ENCODE peak calls at places on chromosome 22, in ten cellular contexts. Q is endodermal cell, H is keratinocyte, U is OCI-LY7, F is transverse colon, T is cardiac muscle cell, B is mammary epithelial cell, M is lower lobe of right lung, L is body of pancreas, G is fibroblast of the aortic adventitia. I is an unnamed sample.

GRCh38 chr22:49268924-49269323 is 558.7 kb downstream of the BRD1 start:
- DNase-seq in U (no peak), Q (peak; percentile 51), L (no peak), B (no peak), F (no peak), H (no peak), M (no peak), G (no peak), T (no peak), I (no peak)

GRCh38 chr22:23068832-23069385 is 1.4 kb upstream of the GNAZ start:
- DNase-seq in F (peak; percentile 3), B (no peak), T (no peak), H (no peak), Q (peak; percentile 54), U (no peak), G (no peak), M (peak; percentile 13), L (no peak), I (peak; percentile 1)

GRCh38 chr22:41899992-41900651 is 14.8 kb downstream of the SHISA8 start:
- DNase-seq in U (no peak), B (no peak), L (no peak), H (no peak), T (no peak), Q (no peak), M (peak; percentile 28), F (no peak), G (no peak), I (no peak)

GRCh38 chr22:37237371-37238268 is 6.4 kb downstream of the RAC2 start:
- DNase-seq in H (no peak), Q (peak; percentile 70), F (peak; percentile 4), B (no peak), L (no peak), M (peak; percentile 31), G (peak; percentile 43), T (peak; percentile 60), U (no peak), I (no peak)

GRCh38 chr22:19019029-19019678 is 83.1 kb upstream of the PRODH start:
- DNase-seq in G (no peak), Q (no peak), U (no peak), T (no peak), F (no peak), M (no peak), L (no peak), H (no peak), B (no peak), I (no peak)

GRCh38 chr22:26615149-26615548 is 2.7 kb downstream of the CRYBB1 start:
- DNase-seq in G (no peak), B (no peak), Q (no peak), H (no peak), M (no peak), T (no peak), L (no peak), F (peak; percentile 54), U (peak; percentile 92), I (no peak)

GRCh38 chr22:35191412-35191811 is 65.9 kb upstream of the HMGXB4 start:
- DNase-seq in L (no peak), G (no peak), H (no peak), U (no peak), F (no peak), M (no peak), Q (no peak), T (peak; percentile 32), B (peak; percentile 70), I (no peak)

GRCh38 chr22:35380537-35381423 is at the start of gene HMOX1:
- DNase-seq in H (no peak), B (peak; percentile 84), U (peak; percentile 51), F (peak; percentile 94), G (peak; percentile 94), Q (peak; percentile 92), L (peak; percentile 91), T (peak; percentile 95), M (peak; percentile 97), I (peak; percentile 95)

GRCh38 chr22:22201185-22201924 is 43.2 kb upstream of the VPREB1 start:
- DNase-seq in M (peak; percentile 69), F (peak; percentile 64), L (peak; percentile 57), T (no peak), G (no peak), Q (peak; percentile 76), U (peak; percentile 94), B (no peak), H (no peak), I (no peak)

DNA sequence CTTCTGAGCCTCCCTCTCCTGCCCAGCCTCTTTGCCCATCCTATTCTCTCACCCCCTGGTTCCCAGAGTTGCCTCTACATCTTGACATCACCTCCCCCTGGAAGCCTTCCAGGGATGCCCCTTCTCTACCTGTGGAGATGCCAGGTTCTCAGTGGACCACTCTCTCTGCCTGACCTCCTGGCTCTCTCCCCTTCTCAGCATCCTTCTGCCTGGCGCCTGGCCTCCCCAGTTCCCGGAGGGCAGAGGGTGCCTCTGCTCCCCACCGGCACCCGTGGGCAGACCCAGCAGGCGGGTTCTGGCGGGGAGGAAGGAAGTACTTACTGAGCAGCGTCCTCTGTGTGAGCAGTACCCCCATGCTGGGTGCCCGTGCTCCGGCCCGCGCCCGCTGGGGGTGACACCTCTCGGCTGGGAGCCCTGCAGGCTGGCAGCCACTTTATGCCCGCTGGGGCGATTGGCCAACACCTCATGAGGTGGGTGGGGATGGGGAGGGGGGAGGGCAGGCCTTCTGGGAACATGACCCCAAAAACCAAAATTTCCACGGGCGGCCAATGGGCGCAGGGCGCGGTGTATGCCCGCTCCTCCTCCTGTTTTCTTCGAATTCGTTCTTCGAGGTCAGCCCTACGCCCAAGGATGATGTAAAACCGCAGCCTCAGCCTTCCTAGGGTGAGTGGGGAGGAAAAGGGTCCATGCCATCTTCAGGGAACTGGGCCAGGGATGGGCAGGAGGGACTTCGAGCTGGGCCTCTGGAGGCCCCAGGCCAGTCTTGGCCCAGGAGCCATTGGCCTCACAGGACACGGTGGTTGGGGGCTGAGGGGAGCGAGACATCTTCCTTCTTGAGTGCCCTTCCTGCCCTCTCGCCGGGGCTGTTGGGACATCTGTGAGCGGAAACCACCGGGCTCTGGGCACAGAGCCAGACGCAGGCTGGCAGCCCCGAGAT is at the start of gene OSM:
- DNase-seq in H (no peak), Q (no peak), L (peak; percentile 38), M (peak; percentile 89), T (no peak), U (peak; percentile 68), F (peak; percentile 74), G (no peak), B (no peak), I (no peak)
- H3K4me3 ChIP-seq in H (no peak within 1 kb of the TSS), Q (no peak within 1 kb of the TSS), L (no peak within 1 kb of the TSS), M (peak within 1 kb of the TSS; percentile 51), T (no peak within 1 kb of the TSS), U (peak within 1 kb of the TSS; percentile 75), F (peak within 1 kb of the TSS; percentile 22), G (no peak within 1 kb of the TSS), B (no peak within 1 kb of the TSS), I (no peak within 1 kb of the TSS)

DNA sequence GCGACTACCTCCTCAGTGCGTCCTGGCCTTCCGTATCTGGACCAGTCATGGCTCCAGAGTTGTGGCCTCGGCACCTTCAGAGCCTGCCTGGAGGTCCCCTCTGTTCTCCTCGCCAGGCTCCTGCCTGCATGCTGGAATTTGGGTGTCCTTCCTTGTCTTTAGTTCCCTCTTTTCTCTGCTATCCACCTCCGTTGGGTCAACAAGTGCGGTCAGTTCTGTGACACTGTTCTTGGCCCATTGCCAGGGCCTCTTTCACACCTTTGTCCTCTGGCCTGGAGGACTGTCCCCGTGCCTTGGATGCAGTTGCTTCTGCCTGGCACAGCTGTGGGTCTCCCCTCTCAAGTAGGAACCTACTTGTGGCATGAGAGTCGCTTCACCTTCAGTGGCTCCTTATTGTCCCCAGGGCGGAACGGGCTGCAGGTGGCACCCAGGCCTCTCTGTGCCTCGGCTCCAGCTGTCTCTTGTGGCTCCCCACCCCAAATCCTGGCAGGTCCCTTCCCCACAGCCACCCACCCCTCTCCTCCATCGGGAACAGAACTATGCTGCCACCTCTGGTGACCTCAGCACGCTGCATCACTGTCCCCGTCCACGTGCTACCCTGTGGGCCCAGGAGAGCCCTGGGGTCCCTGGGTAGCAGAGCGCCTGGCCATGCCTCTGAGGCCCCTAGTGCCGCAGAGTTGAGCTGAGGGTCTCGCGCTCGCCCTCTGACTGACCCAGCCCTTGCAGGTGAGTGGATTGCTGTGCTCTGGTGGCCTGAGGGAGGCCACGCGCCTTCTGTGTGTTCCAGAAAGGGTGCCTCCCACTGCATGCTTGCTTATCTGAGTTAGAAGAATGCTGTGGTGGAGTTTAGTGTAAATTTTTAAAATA is 4.7 kb downstream of the DGCR8 start:
- DNase-seq in U (peak; percentile 41), M (peak; percentile 45), G (peak; percentile 8), B (no peak), H (no peak), T (peak; percentile 21), F (no peak), Q (peak; percentile 92), L (peak; percentile 52), I (peak; percentile 33)
- TF ChIP-seq CTCF in U (peak; percentile 78), M (no peak), G (peak; percentile 26), B (peak; percentile 39), H (peak; percentile 35), T (peak; percentile 40), F (no peak), Q (peak; percentile 75), L (peak; percentile 18), I (no peak)

GRCh38 chr22:29029202-29030000 is 32.2 kb downstream of the C22orf31 start:
- DNase-seq in G (no peak), H (no peak), F (no peak), B (no peak), M (no peak), L (no peak), T (no peak), Q (no peak), U (no peak), I (no peak)

GRCh38 chr22:29031236-29031982 is 30.2 kb downstream of the C22orf31 start:
- DNase-seq in H (no peak), F (peak; percentile 40), T (peak; percentile 92), U (no peak), B (peak; percentile 96), L (peak; percentile 67), M (peak; percentile 63), G (peak; percentile 90), Q (peak; percentile 89), I (peak; percentile 91)

GRCh38 chr22:29028468-29028867 is 33.2 kb downstream of the C22orf31 start:
- DNase-seq in B (no peak), U (no peak), M (no peak), Q (no peak), H (no peak), L (no peak), T (no peak), F (no peak), G (no peak), I (no peak)

GRCh38 chr22:29030618-29031235 is 30.9 kb downstream of the C22orf31 start:
- DNase-seq in B (peak; percentile 87), F (peak; percentile 84), H (no peak), Q (peak; percentile 93), G (peak; percentile 77), M (peak; percentile 83), L (peak; percentile 94), U (no peak), T (peak; percentile 86), I (peak; percentile 95)

GRCh38 chr22:29030016-29030617 is 31.5 kb downstream of the C22orf31 start:
- DNase-seq in M (no peak), F (no peak), B (peak; percentile 94), G (peak; percentile 25), L (peak; percentile 53), T (peak; percentile 36), H (no peak), U (no peak), Q (peak; percentile 62), I (peak; percentile 27)
- H3K4me3 ChIP-seq in M (peak overlapping the region; percentile 53), F (peak overlapping the region; percentile 43), B (peak overlapping the region; percentile 45), G (peak overlapping the region; percentile 42), L (no peak overlapping the region), T (peak overlapping the region; percentile 28), H (peak overlapping the region; percentile 6), U (no peak overlapping the region), Q (peak overlapping the region; percentile 77), I (peak overlapping the region; percentile 16)

GRCh38 chr22:31947296-31947695 is 3.0 kb downstream of the YWHAH start:
- DNase-seq in T (peak; percentile 41), U (peak; percentile 71), H (no peak), F (peak; percentile 38), B (peak; percentile 46), G (no peak), L (peak; percentile 26), Q (no peak), M (no peak), I (no peak)
- TF ChIP-seq CTCF in T (peak; percentile 48), U (peak; percentile 94), H (peak; percentile 69), F (peak; percentile 44), B (peak; percentile 82), G (peak; percentile 54), L (peak; percentile 68), Q (peak; percentile 64), M (peak; percentile 49), I (no peak)

I was measured in thyroid gland.